ENCODE peak calls at places on chromosomes 2 and 18, in nine cellular contexts. W is GM23338, V is hepatocyte, P is psoas muscle, H is tibial artery, Y is mammary epithelial cell, B is IMR-90, X is lower lobe of right lung, D is A549. M is an unnamed sample. For H3K4me1, the result is how much of the 10 kb centered on the place peaks cover.

GRCh38 chr2:88234760-88235159 is 64.6 kb downstream of the THNSL2 start:
- DNase-seq in H (no peak), P (no peak), D (no peak), X (peak), Y (no peak), B (no peak), W (no peak), V (no peak), M (no peak)

GRCh38 chr2:156046900-156047299 is 285.6 kb downstream of the NR4A2 start:
- DNase-seq in X (no peak), H (no peak), D (no peak), P (no peak), B (no peak), Y (peak), V (no peak), W (no peak), M (no peak)

GRCh38 chr2:177326005-177326404 is 61.5 kb upstream of the NFE2L2 start:
- DNase-seq in D (no peak), Y (no peak), B (no peak), H (no peak), X (no peak), V (no peak), W (no peak), P (no peak), M (no peak)

GRCh38 chr2:229205704-229206103 is 65.4 kb downstream of the PID1 start:
- DNase-seq in V (no peak), H (no peak), B (no peak), Y (no peak), X (no peak), W (peak), D (no peak), P (no peak), M (no peak)

GRCh38 chr2:55025082-55025481 is 25.2 kb downstream of the RTN4 start:
- DNase-seq in V (no peak), H (no peak), P (no peak), X (no peak), Y (no peak), D (no peak), B (no peak), W (no peak), M (no peak)

GRCh38 chr18:58860747-58861224 is 3.9 kb upstream of the ZNF532 start:
- DNase-seq in W (no peak), H (no peak), B (no peak), P (no peak), V (no peak), X (no peak), Y (no peak), D (no peak), M (no peak)

GRCh38 chr2:161625314-161625919 is 1.2 kb downstream of the SLC4A10 start:
- DNase-seq in W (peak), D (no peak), Y (no peak), B (no peak), H (no peak), V (peak), X (no peak), P (no peak), M (no peak)

GRCh38 chr2:85504434-85505261 is 34.3 kb upstream of the MAT2A start:
- DNase-seq in H (peak), W (no peak), X (no peak), Y (peak), V (no peak), B (peak), P (peak), D (peak), M (peak)

GRCh38 chr2:10080536-10081304 is 509 bp upstream of the CYS1 start:
- DNase-seq in P (peak), W (peak), X (no peak), H (no peak), D (no peak), Y (no peak), V (peak), B (no peak), M (no peak)

GRCh38 chr2:101341421-101341820 is 32.9 kb upstream of the RNF149 start:
- DNase-seq in Y (no peak), H (no peak), X (peak), B (no peak), V (no peak), W (peak), P (no peak), D (no peak), M (no peak)

GRCh38 chr18:59876310-59876626 is 23.5 kb upstream of the PMAIP1 start:
- DNase-seq in H (no peak), D (no peak), V (no peak), W (no peak), Y (no peak), X (no peak), P (no peak), B (no peak), M (no peak)

GRCh38 chr2:219041252-219041651 is at the start of gene CFAP65:
- DNase-seq in B (peak), X (no peak), D (peak), P (no peak), W (peak), V (peak), Y (peak), H (peak), M (peak)

DNA sequence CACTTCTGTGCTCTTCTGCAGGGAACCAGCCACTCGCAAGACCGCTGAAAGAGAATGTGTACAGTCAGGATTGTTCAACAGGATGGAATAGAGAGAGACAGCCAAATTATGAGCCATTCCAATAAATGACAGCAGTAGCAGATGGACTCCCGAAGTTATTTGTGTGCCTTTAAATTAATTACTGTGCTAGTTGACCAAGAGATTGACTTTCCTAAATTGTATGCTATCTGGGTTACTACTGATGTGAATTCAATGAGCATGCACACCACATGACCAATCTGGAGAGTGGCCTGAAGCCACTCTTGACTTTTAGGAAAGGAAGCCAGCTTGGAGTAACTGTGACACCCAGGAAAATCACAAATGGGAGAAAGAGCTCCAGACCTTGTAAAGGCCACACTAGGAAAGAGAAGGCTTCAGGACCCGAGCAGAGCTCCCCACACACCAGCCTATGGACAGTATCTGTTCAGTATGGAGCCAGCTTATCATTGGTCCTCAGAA is 52.8 kb downstream of the CHMP3 start:
- DNase-seq in W (no peak), B (no peak), D (no peak), Y (no peak), X (no peak), P (no peak), H (no peak), V (no peak), M (no peak)
- H3K4me1 ChIP-seq in W (under half), B (under half), D (under half), Y (under half), X (under half), P (under half), H (under half), V (under half), M (under half)

GRCh38 chr18:61687317-61687716 is 205.5 kb downstream of the RNF152 start:
- DNase-seq in Y (no peak), W (no peak), X (no peak), B (no peak), H (no peak), V (no peak), D (no peak), P (no peak), M (no peak)
- H3K4me3 ChIP-seq in Y (no peak), W (no peak), X (no peak), B (no peak), H (no peak), V (no peak), D (no peak), P (no peak), M (no peak)

GRCh38 chr2:65456886-65457285 is 24.5 kb upstream of the SPRED2 start:
- DNase-seq in X (no peak), P (no peak), D (no peak), B (no peak), W (no peak), Y (peak), V (no peak), H (no peak), M (no peak)
- TF ChIP-seq CTCF in X (no peak), P (no peak), D (no peak), B (no peak), W (no peak), Y (no peak), V (no peak), H (no peak), M (no peak)

GRCh38 chr2:227510620-227510958 is 38.6 kb downstream of the AGFG1 start:
- DNase-seq in B (no peak), W (no peak), P (no peak), H (no peak), Y (no peak), D (no peak), V (no peak), X (no peak), M (no peak)
- H3K4me1 ChIP-seq in B (under half), W (half or more), P (half or more), H (half or more), Y (under half), D (half or more), V (under half), X (half or more), M (under half)

DNA sequence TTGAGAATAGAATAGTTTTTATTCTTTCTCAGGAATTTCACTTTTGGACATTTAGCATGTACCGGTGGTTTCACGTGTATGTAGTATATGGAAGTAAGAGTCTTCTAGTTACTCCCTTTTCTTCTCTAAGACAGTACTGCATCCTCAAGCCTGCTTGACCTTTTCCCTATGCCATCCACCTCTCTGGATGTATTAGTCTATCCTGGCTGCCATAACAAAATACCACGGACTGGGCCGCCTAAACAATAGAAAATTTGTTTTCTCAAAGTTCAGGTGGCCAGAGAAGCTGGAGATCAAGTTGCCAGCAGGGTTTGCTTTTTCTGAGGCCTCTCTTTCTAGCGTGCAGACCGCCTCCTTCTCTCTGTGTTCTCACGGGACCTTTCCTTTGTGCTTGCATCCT is 1.3 kb upstream of the CMPK2 start:
- DNase-seq in P (no peak), Y (no peak), X (no peak), H (no peak), W (no peak), V (no peak), B (no peak), D (no peak), M (no peak)
- H3K4me3 ChIP-seq in P (no peak), Y (no peak), X (no peak), H (no peak), W (no peak), V (no peak), B (no peak), D (no peak), M (no peak)

DNA sequence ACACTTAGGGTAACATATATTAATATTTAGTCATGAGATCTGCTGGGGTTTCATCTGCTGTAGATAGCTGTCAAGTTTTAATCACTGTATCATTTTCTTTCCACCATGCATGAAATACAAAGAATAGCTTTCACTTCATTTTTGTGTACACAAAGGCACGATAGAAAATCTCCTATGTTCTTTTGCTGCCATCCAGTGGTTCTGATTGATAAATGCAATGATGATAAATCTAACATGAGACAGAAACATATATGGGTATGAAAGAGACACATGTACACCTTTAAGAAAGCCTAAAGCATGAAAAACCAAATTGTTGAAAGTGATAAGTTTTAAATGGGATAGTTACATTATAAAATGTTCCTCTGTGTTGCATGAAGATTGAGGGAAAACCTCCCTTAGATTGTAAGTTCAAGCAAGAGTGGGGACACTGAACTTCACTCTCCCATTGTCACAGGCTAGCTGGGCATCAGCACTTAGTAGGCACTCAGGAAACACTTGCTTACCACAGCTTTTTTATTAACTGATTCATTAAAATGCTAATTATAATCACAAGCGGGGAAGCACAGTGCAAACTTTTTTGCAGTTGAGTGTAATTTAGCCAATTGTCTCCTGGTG is 31.2 kb downstream of the C1D start:
- DNase-seq in D (peak), B (peak), P (no peak), Y (peak), H (no peak), X (no peak), V (peak), W (peak), M (no peak)
- TF ChIP-seq CTCF in D (peak), B (peak), P (peak), Y (peak), H (peak), X (peak), V (peak), W (peak), M (peak)

GRCh38 chr2:172436889-172437288 is 9.5 kb downstream of the ITGA6 start:
- DNase-seq in Y (peak), V (no peak), X (no peak), W (no peak), P (no peak), D (no peak), H (no peak), B (no peak), M (no peak)
- H3K4me1 ChIP-seq in Y (half or more), V (under half), X (half or more), W (half or more), P (half or more), D (half or more), H (under half), B (under half), M (under half)

GRCh38 chr2:237472909-237473308 is 14.1 kb upstream of the MLPH start:
- DNase-seq in X (no peak), P (no peak), V (no peak), D (no peak), W (no peak), B (no peak), H (no peak), Y (no peak), M (no peak)

GRCh38 chr2:237474511-237474911 is 12.5 kb upstream of the MLPH start:
- DNase-seq in P (peak), V (no peak), B (no peak), Y (no peak), D (no peak), W (no peak), X (peak), H (no peak), M (no peak)

GRCh38 chr2:237472187-237472712 is 14.8 kb upstream of the MLPH start:
- DNase-seq in V (no peak), Y (no peak), X (no peak), D (no peak), P (no peak), H (no peak), W (no peak), B (no peak), M (no peak)

GRCh38 chr2:237474931-237475703 is 11.9 kb upstream of the MLPH start:
- DNase-seq in B (peak), H (peak), V (peak), P (peak), W (peak), Y (peak), D (peak), X (peak), M (peak)

GRCh38 chr2:237473474-237474453 is 13.3 kb upstream of the MLPH start:
- DNase-seq in Y (peak), H (no peak), X (peak), W (no peak), P (no peak), B (peak), D (no peak), V (no peak), M (no peak)
- H3K4me3 ChIP-seq in Y (no peak), H (no peak), X (peak), W (no peak), P (no peak), B (no peak), D (no peak), V (no peak), M (no peak)

M was measured in BE2C.